ENCODE peak calls at places on chromosomes 1 and 21, in five cellular contexts. One of them, this sample, is unnamed.

GRCh38 chr1:208251015-208251414 is 6.8 kb upstream of the PLXNA2 start:
- DNase-seq in heart right ventricle: no peak
- DNase-seq in SK-N-SH: no peak
- DNase-seq in esophagus muscularis mucosa: no peak
- DNase-seq in A549: no peak
- DNase-seq in this sample: no peak

GRCh38 chr1:104098837-104099236 is 349.1 kb downstream of the AMY1C start:
- DNase-seq in SK-N-SH: no peak
- DNase-seq in A549: no peak
- DNase-seq in heart right ventricle: no peak
- DNase-seq in esophagus muscularis mucosa: no peak
- DNase-seq in this sample: no peak

GRCh38 chr1:215845224-215845902 is 278.3 kb downstream of the KCTD3 start:
- DNase-seq in heart right ventricle: no peak
- DNase-seq in SK-N-SH: no peak
- DNase-seq in A549: no peak
- DNase-seq in esophagus muscularis mucosa: no peak
- DNase-seq in this sample: no peak

GRCh38 chr21:45571641-45572040 is 29.4 kb upstream of the SLC19A1 start:
- DNase-seq in A549: no peak
- DNase-seq in heart right ventricle: no peak
- DNase-seq in esophagus muscularis mucosa: no peak
- DNase-seq in SK-N-SH: peak
- DNase-seq in this sample: no peak

GRCh38 chr1:65075123-65075976 is 72.7 kb upstream of the AK4 start:
- DNase-seq in esophagus muscularis mucosa: no peak
- DNase-seq in heart right ventricle: peak
- DNase-seq in SK-N-SH: peak
- DNase-seq in A549: peak
- DNase-seq in this sample: peak

GRCh38 chr1:31639543-31639942 is 5.1 kb downstream of the PEF1 start:
- DNase-seq in esophagus muscularis mucosa: no peak
- DNase-seq in A549: no peak
- DNase-seq in heart right ventricle: no peak
- DNase-seq in SK-N-SH: no peak
- DNase-seq in this sample: no peak

GRCh38 chr21:38293765-38294164 is 37.0 kb downstream of the KCNJ15 start:
- DNase-seq in heart right ventricle: no peak
- DNase-seq in A549: no peak
- DNase-seq in esophagus muscularis mucosa: no peak
- DNase-seq in SK-N-SH: no peak
- DNase-seq in this sample: no peak

GRCh38 chr1:17527036-17527914 is 12.2 kb upstream of the ARHGEF10L start:
- DNase-seq in esophagus muscularis mucosa: no peak
- DNase-seq in A549: no peak
- DNase-seq in heart right ventricle: no peak
- DNase-seq in SK-N-SH: no peak
- DNase-seq in this sample: no peak

GRCh38 chr1:177346960-177347359 is 176.2 kb downstream of the BRINP2 start:
- DNase-seq in esophagus muscularis mucosa: no peak
- DNase-seq in SK-N-SH: no peak
- DNase-seq in A549: no peak
- DNase-seq in heart right ventricle: no peak
- DNase-seq in this sample: no peak

GRCh38 chr1:168686666-168687065 is 42.3 kb downstream of the DPT start:
- DNase-seq in esophagus muscularis mucosa: no peak
- DNase-seq in A549: no peak
- DNase-seq in heart right ventricle: no peak
- DNase-seq in SK-N-SH: no peak
- DNase-seq in this sample: no peak

GRCh38 chr1:154295408-154296235 is 23.2 kb downstream of the HAX1 start:
- DNase-seq in A549: no peak
- DNase-seq in esophagus muscularis mucosa: no peak
- DNase-seq in heart right ventricle: no peak
- DNase-seq in SK-N-SH: peak
- DNase-seq in this sample: no peak

GRCh38 chr1:197388801-197389200 is 120.7 kb downstream of the CRB1 start:
- DNase-seq in SK-N-SH: no peak
- DNase-seq in heart right ventricle: no peak
- DNase-seq in esophagus muscularis mucosa: no peak
- DNase-seq in A549: no peak
- DNase-seq in this sample: no peak

GRCh38 chr1:211783266-211783665 is 47.3 kb downstream of the LPGAT1 start:
- DNase-seq in heart right ventricle: no peak
- DNase-seq in esophagus muscularis mucosa: no peak
- DNase-seq in A549: no peak
- DNase-seq in SK-N-SH: no peak
- DNase-seq in this sample: no peak

GRCh38 chr1:211908453-211908852 is 77.9 kb upstream of the LPGAT1 start:
- DNase-seq in heart right ventricle: no peak
- DNase-seq in A549: no peak
- DNase-seq in SK-N-SH: no peak
- DNase-seq in esophagus muscularis mucosa: no peak
- DNase-seq in this sample: no peak

GRCh38 chr1:3330771-3331245 is 123.7 kb upstream of the ARHGEF16 start:
- DNase-seq in heart right ventricle: no peak
- DNase-seq in SK-N-SH: no peak
- DNase-seq in A549: no peak
- DNase-seq in esophagus muscularis mucosa: no peak
- DNase-seq in this sample: no peak

GRCh38 chr1:38120552-38121230 is 74.1 kb upstream of the POU3F1 start:
- DNase-seq in SK-N-SH: no peak
- DNase-seq in A549: no peak
- DNase-seq in esophagus muscularis mucosa: no peak
- DNase-seq in heart right ventricle: no peak
- DNase-seq in this sample: no peak

GRCh38 chr1:187009320-187009719 is 180.6 kb downstream of the PLA2G4A start:
- DNase-seq in SK-N-SH: no peak
- DNase-seq in A549: no peak
- DNase-seq in heart right ventricle: no peak
- DNase-seq in esophagus muscularis mucosa: no peak
- DNase-seq in this sample: no peak

GRCh38 chr1:154320882-154321608 is at the start of gene AQP10:
- DNase-seq in heart right ventricle: no peak
- DNase-seq in esophagus muscularis mucosa: no peak
- DNase-seq in SK-N-SH: peak
- DNase-seq in A549: no peak
- DNase-seq in this sample: no peak

GRCh38 chr1:245599413-245600174 is 444.8 kb downstream of the KIF26B start:
- DNase-seq in A549: no peak
- DNase-seq in esophagus muscularis mucosa: no peak
- DNase-seq in heart right ventricle: no peak
- DNase-seq in SK-N-SH: no peak
- DNase-seq in this sample: no peak

GRCh38 chr1:210252621-210253041 is 20.0 kb downstream of the SERTAD4 start:
- DNase-seq in SK-N-SH: peak
- DNase-seq in esophagus muscularis mucosa: no peak
- DNase-seq in heart right ventricle: peak
- DNase-seq in A549: no peak
- DNase-seq in this sample: no peak

GRCh38 chr1:226202246-226202645 is 15.7 kb upstream of the ACBD3 start:
- DNase-seq in A549: no peak
- DNase-seq in heart right ventricle: no peak
- DNase-seq in SK-N-SH: no peak
- DNase-seq in esophagus muscularis mucosa: no peak
- DNase-seq in this sample: no peak

GRCh38 chr1:17984510-17985085 is 123.0 kb upstream of the IGSF21 start:
- DNase-seq in A549: peak
- DNase-seq in SK-N-SH: peak
- DNase-seq in esophagus muscularis mucosa: no peak
- DNase-seq in heart right ventricle: no peak
- DNase-seq in this sample: no peak

GRCh38 chr1:82392513-82392912 is 591.8 kb downstream of the ADGRL2 start:
- DNase-seq in esophagus muscularis mucosa: no peak
- DNase-seq in A549: no peak
- DNase-seq in heart right ventricle: no peak
- DNase-seq in SK-N-SH: no peak
- DNase-seq in this sample: no peak

GRCh38 chr1:37755290-37755689 is 9.6 kb downstream of the EPHA10 start:
- DNase-seq in esophagus muscularis mucosa: no peak
- DNase-seq in SK-N-SH: no peak
- DNase-seq in heart right ventricle: no peak
- DNase-seq in A549: no peak
- DNase-seq in this sample: no peak

GRCh38 chr1:97565886-97566285 is 354.9 kb downstream of the DPYD start:
- DNase-seq in SK-N-SH: no peak
- DNase-seq in esophagus muscularis mucosa: no peak
- DNase-seq in heart right ventricle: no peak
- DNase-seq in A549: no peak
- DNase-seq in this sample: no peak

GRCh38 chr1:40575336-40575735 is 43.9 kb downstream of the ZNF684 start:
- DNase-seq in A549: no peak
- DNase-seq in esophagus muscularis mucosa: no peak
- DNase-seq in heart right ventricle: no peak
- DNase-seq in SK-N-SH: no peak
- DNase-seq in this sample: no peak

GRCh38 chr1:34916104-34916503 is 13.3 kb downstream of the DLGAP3 start:
- DNase-seq in heart right ventricle: no peak
- DNase-seq in SK-N-SH: no peak
- DNase-seq in esophagus muscularis mucosa: no peak
- DNase-seq in A549: no peak
- DNase-seq in this sample: no peak

GRCh38 chr1:204265665-204266064 is 51.9 kb upstream of the GOLT1A start:
- DNase-seq in SK-N-SH: no peak
- DNase-seq in A549: no peak
- DNase-seq in heart right ventricle: peak
- DNase-seq in esophagus muscularis mucosa: no peak
- DNase-seq in this sample: no peak

GRCh38 chr21:18155508-18156193 is 89.0 kb upstream of the CHODL start:
- DNase-seq in A549: no peak
- DNase-seq in esophagus muscularis mucosa: no peak
- DNase-seq in SK-N-SH: no peak
- DNase-seq in heart right ventricle: no peak
- DNase-seq in this sample: no peak

GRCh38 chr1:43705982-43706597 is 1.2 kb upstream of the ST3GAL3 start:
- DNase-seq in SK-N-SH: peak
- DNase-seq in A549: no peak
- DNase-seq in esophagus muscularis mucosa: no peak
- DNase-seq in heart right ventricle: no peak
- DNase-seq in this sample: no peak

GRCh38 chr1:229310833-229311232 is 32.0 kb downstream of the CCSAP start:
- DNase-seq in A549: no peak
- DNase-seq in heart right ventricle: no peak
- DNase-seq in SK-N-SH: no peak
- DNase-seq in esophagus muscularis mucosa: no peak
- DNase-seq in this sample: no peak

GRCh38 chr1:171809834-171810233 is 28.4 kb downstream of the METTL13 start:
- DNase-seq in esophagus muscularis mucosa: no peak
- DNase-seq in heart right ventricle: no peak
- DNase-seq in A549: no peak
- DNase-seq in SK-N-SH: no peak
- DNase-seq in this sample: no peak

GRCh38 chr1:85398391-85399064 is 66.4 kb downstream of the DDAH1 start:
- DNase-seq in esophagus muscularis mucosa: no peak
- DNase-seq in A549: no peak
- DNase-seq in heart right ventricle: no peak
- DNase-seq in SK-N-SH: no peak
- DNase-seq in this sample: peak

GRCh38 chr1:151512326-151512725 is 1.1 kb downstream of the CGN start:
- DNase-seq in heart right ventricle: no peak
- DNase-seq in SK-N-SH: no peak
- DNase-seq in A549: no peak
- DNase-seq in esophagus muscularis mucosa: no peak
- DNase-seq in this sample: no peak
- H3K27ac ChIP-seq in heart right ventricle: no peak
- H3K27ac ChIP-seq in SK-N-SH: no peak
- H3K27ac ChIP-seq in A549: no peak
- H3K27ac ChIP-seq in esophagus muscularis mucosa: no peak
- H3K27ac ChIP-seq in this sample: no peak

GRCh38 chr1:52842643-52843310 is at the start of gene ZYG11A:
- DNase-seq in esophagus muscularis mucosa: no peak
- DNase-seq in heart right ventricle: peak
- DNase-seq in A549: peak
- DNase-seq in SK-N-SH: peak
- DNase-seq in this sample: no peak
- TF ChIP-seq CTCF in esophagus muscularis mucosa: peak
- TF ChIP-seq CTCF in heart right ventricle: peak
- TF ChIP-seq CTCF in A549: no peak
- TF ChIP-seq CTCF in SK-N-SH: no peak
- TF ChIP-seq CTCF in this sample: no peak

GRCh38 chr1:236864996-236865877 is 70.1 kb downstream of the MTR start:
- DNase-seq in esophagus muscularis mucosa: no peak
- DNase-seq in SK-N-SH: no peak
- DNase-seq in heart right ventricle: no peak
- DNase-seq in A549: no peak
- DNase-seq in this sample: no peak
- H3K27ac ChIP-seq in esophagus muscularis mucosa: peak
- H3K27ac ChIP-seq in SK-N-SH: no peak
- H3K27ac ChIP-seq in heart right ventricle: peak
- H3K27ac ChIP-seq in A549: no peak
- H3K27ac ChIP-seq in this sample: no peak

GRCh38 chr1:167602840-167603239 is 27.2 kb upstream of the RCSD1 start:
- DNase-seq in A549: no peak
- DNase-seq in heart right ventricle: no peak
- DNase-seq in esophagus muscularis mucosa: no peak
- DNase-seq in SK-N-SH: no peak
- DNase-seq in this sample: no peak

GRCh38 chr1:167605576-167605975 is 24.5 kb upstream of the RCSD1 start:
- DNase-seq in esophagus muscularis mucosa: no peak
- DNase-seq in A549: no peak
- DNase-seq in SK-N-SH: no peak
- DNase-seq in heart right ventricle: no peak
- DNase-seq in this sample: no peak

GRCh38 chr1:167601442-167602380 is 28.3 kb upstream of the RCSD1 start:
- DNase-seq in heart right ventricle: peak
- DNase-seq in A549: no peak
- DNase-seq in esophagus muscularis mucosa: no peak
- DNase-seq in SK-N-SH: peak
- DNase-seq in this sample: no peak

GRCh38 chr1:167594827-167595226 is 35.2 kb upstream of the RCSD1 start:
- DNase-seq in SK-N-SH: no peak
- DNase-seq in heart right ventricle: no peak
- DNase-seq in A549: no peak
- DNase-seq in esophagus muscularis mucosa: no peak
- DNase-seq in this sample: no peak

GRCh38 chr1:167599839-167600581 is 30.0 kb upstream of the RCSD1 start:
- DNase-seq in SK-N-SH: peak
- DNase-seq in A549: no peak
- DNase-seq in heart right ventricle: peak
- DNase-seq in esophagus muscularis mucosa: no peak
- DNase-seq in this sample: peak
- TF ChIP-seq CTCF in SK-N-SH: peak
- TF ChIP-seq CTCF in A549: peak
- TF ChIP-seq CTCF in heart right ventricle: peak
- TF ChIP-seq CTCF in esophagus muscularis mucosa: peak
- TF ChIP-seq CTCF in this sample: peak